ENCODE peak calls at places on chromosomes 1 and 21, in four cellular contexts. M is stomach; K is A673; N is activated T-cell treated with anti-CD3 and anti-CD28 coated beads, Interleukin-2, amount 50 U/mL, for 1 hour. F is an unnamed sample.

GRCh38 chr1:98493469-98493868 is 168.1 kb upstream of the SNX7 start:
- DNase-seq in K (no peak), N (no peak), M (no peak), F (no peak)

GRCh38 chr1:50860702-50861101 is 99.4 kb downstream of the FAF1 start:
- DNase-seq in N (no peak), K (no peak), M (no peak), F (no peak)

GRCh38 chr1:31568895-31569655 is 7.2 kb upstream of the TINAGL1 start:
- DNase-seq in N (no peak), M (peak), K (no peak), F (no peak)

GRCh38 chr1:202311880-202312635 is 29.7 kb downstream of the UBE2T start:
- DNase-seq in N (no peak), M (no peak), K (peak), F (no peak)

GRCh38 chr1:111332190-111332589 is 41.5 kb downstream of the CHIA start:
- DNase-seq in M (no peak), N (no peak), K (no peak), F (no peak)

GRCh38 chr1:51523931-51524330 is 4.9 kb upstream of the EPS15 start:
- DNase-seq in K (no peak), M (no peak), N (no peak), F (no peak)

GRCh38 chr1:228085287-228085926 is 2.9 kb downstream of the ARF1 start:
- DNase-seq in K (peak), M (no peak), N (no peak), F (no peak)

GRCh38 chr1:143691400-143691891 is 280.3 kb downstream of the FAM72C start:
- DNase-seq in N (no peak), K (peak), M (no peak), F (peak)

GRCh38 chr1:205354259-205354904 is 2.3 kb downstream of the KLHDC8A start:
- DNase-seq in M (peak), K (peak), N (peak), F (no peak)

GRCh38 chr21:35575280-35575915 is 484.9 kb downstream of the SETD4 start:
- DNase-seq in N (no peak), K (no peak), M (no peak), F (no peak)

GRCh38 chr1:200038987-200039848 is 11.7 kb downstream of the NR5A2 start:
- DNase-seq in K (no peak), N (no peak), M (peak), F (no peak)

GRCh38 chr1:175981128-175981527 is 226.0 kb downstream of the COP1 start:
- DNase-seq in M (no peak), K (no peak), N (no peak), F (no peak)

GRCh38 chr1:92679980-92680379 is 104.9 kb downstream of the EVI5 start:
- DNase-seq in K (no peak), M (no peak), N (no peak), F (no peak)

GRCh38 chr1:54199765-54200518 is at the start of the genes CYB5RL and MRPL37:
- DNase-seq in N (peak), K (peak), M (peak), F (peak)